ENCODE peak calls at places on chromosome 22, in seven cellular contexts. G is lower lobe of right lung, R is nephron progenitor cell, P is ovary, N is suprapubic skin, Q is left ventricle myocardium inferior, S is fibroblast of pulmonary artery. J is an unnamed sample.

GRCh38 chr22:37263966-37264887 is 18.1 kb upstream of the CYTH4 start:
- DNase-seq in G (peak), R (no peak), P (peak), N (no peak), Q (no peak), S (no peak), J (peak)

GRCh38 chr22:35509960-35510359 is 30.7 kb upstream of the RASD2 start:
- DNase-seq in G (no peak), R (no peak), P (no peak), N (no peak), Q (no peak), S (no peak), J (no peak)

GRCh38 chr22:43884600-43885318 is 7.1 kb downstream of the PNPLA5 start:
- DNase-seq in G (peak), R (peak), P (peak), N (no peak), Q (peak), S (peak), J (peak)

GRCh38 chr22:21684492-21685163 is 18.8 kb downstream of the PPIL2 start:
- DNase-seq in G (no peak), R (no peak), P (no peak), N (no peak), Q (no peak), S (no peak), J (no peak)

GRCh38 chr22:35018995-35019394 is 47.0 kb upstream of the ISX start:
- DNase-seq in G (no peak), R (no peak), P (no peak), N (no peak), Q (no peak), S (no peak), J (no peak)

GRCh38 chr22:41664490-41664889 is 24.2 kb downstream of the SNU13 start:
- DNase-seq in G (no peak), R (no peak), P (no peak), N (no peak), Q (no peak), S (no peak), J (no peak)

GRCh38 chr22:20571531-20572007 is 64.2 kb downstream of the MED15 start:
- DNase-seq in G (no peak), R (peak), P (no peak), N (no peak), Q (peak), S (peak), J (no peak)

GRCh38 chr22:39927544-39927943 is 26.7 kb downstream of the GRAP2 start:
- DNase-seq in G (no peak), R (no peak), P (no peak), N (no peak), Q (no peak), S (no peak), J (no peak)

DNA sequence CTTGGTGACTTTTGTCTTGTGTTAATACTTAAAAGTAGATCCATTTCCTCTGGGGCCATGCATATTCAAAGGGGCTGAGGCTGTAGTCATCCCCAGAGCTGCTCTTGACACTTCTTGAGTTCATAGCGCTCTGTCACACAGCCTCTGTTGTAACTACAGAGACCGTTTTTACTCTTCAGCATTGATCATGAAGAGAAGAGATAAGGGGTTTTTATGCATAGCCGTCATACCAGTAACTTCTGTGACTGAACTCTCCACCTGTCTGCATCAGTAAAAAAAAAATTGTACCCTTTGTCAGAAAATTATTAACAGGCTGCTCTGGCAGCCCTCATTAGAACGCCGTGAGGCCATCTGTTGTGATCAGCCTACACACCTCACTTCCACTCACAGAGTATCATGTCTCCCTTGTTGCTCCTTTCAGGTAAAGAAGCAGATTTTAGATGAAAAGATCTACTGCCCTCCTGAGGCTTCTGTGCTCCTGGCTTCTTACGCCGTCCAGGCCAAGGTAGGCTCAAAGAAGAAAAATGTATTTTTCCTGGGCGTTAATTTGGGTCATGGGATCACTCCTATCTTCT is 38.4 kb downstream of the NF2 start:
- DNase-seq in G (no peak), R (no peak), P (no peak), N (no peak), Q (no peak), S (no peak), J (no peak)
- TF ChIP-seq CTCF in G (no peak), R (no peak), P (no peak), N (no peak), Q (no peak), S (no peak), J (no peak)

DNA sequence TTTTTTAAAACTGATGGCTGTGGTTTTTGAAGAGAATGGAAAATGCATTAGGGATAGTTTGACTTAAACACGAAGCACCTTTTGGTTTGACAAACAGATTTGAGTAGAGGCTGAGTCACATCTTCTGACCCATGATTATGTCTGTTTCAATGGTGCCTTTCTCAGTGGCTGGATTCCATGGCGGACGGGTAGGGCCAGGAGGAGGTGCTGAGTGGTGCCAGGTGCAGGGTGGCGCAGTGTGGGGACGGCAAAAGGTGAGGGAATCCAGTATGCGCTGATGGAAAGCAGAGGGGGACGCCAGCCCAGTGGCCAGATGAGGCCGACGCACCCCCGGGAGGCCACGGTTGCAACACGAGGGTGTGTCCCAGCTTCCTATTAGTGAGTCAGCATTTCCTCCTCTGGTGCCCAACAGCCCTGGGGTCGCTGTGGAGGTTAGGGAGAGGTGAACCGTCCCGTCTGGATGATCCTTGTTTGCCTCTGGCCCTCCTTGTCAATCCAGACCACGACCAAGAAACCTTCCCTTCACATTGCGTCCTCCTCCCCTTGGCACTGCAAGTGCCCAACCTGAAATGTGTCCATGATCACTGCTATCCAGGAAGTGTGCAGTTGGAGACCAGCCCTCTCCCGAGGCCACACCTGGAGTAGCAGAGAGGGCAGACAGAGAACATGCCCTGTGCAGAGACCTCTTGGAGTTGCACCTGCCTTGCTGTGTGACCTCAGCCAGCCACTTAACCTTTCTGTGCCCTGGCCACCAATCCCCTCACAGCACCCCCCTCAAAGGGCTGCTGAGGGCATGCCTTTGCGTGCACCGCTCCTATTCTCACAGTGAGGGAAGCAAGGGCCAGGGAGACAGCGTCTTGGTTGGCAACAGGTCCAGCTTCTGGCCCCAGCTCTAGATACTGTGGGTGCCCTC is 32.5 kb upstream of the ATXN10 start:
- DNase-seq in G (peak), R (no peak), P (no peak), N (peak), Q (peak), S (peak), J (no peak)
- TF ChIP-seq CTCF in G (no peak), R (no peak), P (no peak), N (no peak), Q (no peak), S (no peak), J (no peak)

DNA sequence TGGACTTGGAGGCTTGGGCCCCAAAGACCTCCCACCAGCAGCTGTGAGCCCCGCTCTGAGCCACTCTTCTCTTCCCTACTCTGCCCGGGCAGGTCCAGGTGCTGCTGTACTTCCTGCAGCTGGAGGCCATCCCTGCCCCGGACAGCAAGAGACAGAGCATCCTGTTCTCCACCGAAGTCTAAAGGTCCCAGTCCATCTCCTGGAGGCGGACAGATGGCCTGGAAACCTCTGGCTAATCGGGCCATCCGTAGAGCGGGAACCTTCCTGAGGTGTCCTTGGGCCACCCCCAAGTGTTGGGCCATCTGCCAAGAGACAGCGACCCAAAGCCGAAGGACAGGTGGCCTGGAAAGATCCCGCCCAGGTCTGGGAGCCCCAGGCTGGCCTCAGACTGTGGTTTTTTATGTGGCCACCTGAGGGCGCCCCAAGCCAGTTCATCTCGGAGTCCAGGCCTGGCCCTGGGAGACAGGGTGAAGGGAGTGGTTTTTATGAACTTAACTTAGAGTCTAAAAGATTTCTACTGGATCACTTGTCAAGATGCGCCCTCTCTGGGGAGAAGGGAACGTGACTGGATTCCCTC is 135.1 kb downstream of the BCR start:
- DNase-seq in G (peak), R (peak), P (peak), N (peak), Q (peak), S (peak), J (peak)
- TF ChIP-seq CTCF in G (peak), R (peak), P (peak), N (peak), Q (peak), S (peak), J (peak)

DNA sequence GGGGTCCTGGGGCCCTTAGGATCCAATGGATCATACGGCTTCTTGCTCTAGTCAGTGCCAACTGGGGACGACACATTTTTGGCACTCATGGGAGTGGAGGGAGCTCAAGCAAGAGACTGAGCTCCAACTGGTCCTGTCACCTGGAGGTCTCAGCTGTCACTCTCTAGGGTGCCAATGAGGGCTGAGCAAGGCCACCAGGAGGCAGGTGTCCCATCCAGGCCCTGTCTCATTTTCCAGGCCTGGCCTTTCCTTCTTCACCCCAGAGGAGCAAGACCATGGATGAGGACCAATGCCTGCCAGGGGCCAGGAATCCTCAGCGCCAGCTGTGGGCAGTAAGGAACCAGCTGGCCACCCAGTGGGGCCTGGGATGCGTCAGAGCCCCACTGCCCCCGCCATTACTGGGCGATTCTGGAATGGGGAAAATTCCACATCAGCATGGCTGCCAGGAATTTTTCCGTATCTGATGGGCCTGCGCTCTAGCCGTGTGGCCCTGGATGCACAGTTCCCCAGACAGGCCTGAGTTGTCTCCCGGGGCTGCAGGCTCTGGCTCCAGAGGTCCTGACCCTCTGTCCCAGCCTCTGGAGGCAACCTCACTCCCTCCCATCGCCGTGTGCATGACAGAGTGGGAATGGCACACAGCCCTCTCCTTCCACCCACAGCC is 676 bp upstream of the GAL3ST1 start:
- DNase-seq in G (no peak), R (no peak), P (no peak), N (no peak), Q (peak), S (peak), J (no peak)
- TF ChIP-seq CTCF in G (no peak), R (no peak), P (no peak), N (no peak), Q (no peak), S (peak), J (no peak)

DNA sequence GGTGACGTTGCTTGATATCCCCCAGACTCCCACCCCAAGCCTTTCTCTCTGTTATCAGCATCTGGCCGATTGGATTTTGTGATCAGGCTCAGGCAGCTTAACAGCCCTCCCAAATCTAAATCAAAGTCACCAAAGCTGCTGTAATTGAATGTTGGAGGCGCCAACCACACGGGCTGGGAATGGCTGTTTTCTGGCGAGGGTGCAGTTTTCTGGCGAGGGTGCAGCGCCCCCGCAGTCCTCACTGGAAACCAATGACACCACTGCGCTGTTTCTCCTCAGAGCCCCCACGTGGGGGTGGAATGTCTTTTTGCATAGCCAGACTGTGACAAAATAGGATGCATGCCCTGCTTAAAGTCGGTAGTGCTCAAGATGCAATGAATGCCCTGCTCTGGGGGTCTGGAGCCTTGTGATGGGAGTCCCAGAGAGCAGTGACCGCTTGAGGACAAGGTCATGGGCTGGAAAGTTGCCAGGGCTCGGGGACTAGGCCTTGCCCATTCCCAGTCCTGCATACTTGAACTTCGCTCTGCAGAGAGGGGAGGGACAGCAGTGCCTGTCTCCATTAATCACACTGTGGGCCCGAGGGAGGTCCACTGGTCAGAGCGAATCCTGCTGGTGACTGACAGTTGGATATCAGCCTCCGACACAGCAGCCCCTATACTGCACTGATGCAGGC is 105.3 kb downstream of the MORC2 start:
- DNase-seq in G (no peak), R (no peak), P (no peak), N (peak), Q (no peak), S (no peak), J (peak)
- TF ChIP-seq CTCF in G (no peak), R (no peak), P (no peak), N (no peak), Q (no peak), S (no peak), J (no peak)

DNA sequence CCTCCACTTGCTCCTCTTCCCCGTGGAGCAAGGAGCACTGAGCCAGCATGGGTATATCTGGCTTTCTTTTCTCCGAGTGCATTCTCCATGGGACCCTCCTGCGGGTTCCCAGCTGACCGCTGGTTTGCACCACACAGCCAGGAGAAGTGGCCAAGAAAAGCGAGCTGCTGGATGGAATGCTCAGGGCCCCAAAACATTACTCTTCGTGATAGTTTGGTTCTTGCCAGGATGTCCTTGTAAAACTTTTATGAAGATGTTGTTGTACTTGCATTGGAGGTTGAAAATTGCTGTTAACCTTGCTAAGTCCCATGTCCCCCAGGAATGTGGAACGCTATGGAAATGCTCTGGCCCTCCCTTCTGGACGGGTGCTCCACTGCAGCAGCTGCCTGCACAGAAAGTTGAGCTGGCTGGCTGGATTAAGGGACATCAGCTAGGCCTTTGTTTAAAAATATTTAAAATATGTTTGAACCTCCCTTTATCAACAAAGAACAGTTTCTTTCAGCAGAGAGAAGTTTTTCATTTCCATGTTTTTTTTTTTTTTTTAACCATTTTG is 68.7 kb downstream of the ZNRF3 start:
- DNase-seq in G (no peak), R (no peak), P (peak), N (no peak), Q (no peak), S (peak), J (no peak)
- TF ChIP-seq CTCF in G (no peak), R (no peak), P (peak), N (no peak), Q (peak), S (peak), J (no peak)